ENCODE peak calls at places on chromosomes 13 and 19, in ten cellular contexts. One of them, this sample, is unnamed.

GRCh38 chr19:37955986-37956385 is 49.0 kb downstream of the SIPA1L3 start:
- DNase-seq in uterus: no peak
- DNase-seq in nephron progenitor cell: no peak
- DNase-seq in adrenal gland: no peak
- DNase-seq in cardiac muscle cell: no peak
- DNase-seq in HFFc6: no peak
- DNase-seq in neural crest cell: no peak
- DNase-seq in Peyer's patch: no peak
- DNase-seq in GM13976: no peak
- DNase-seq in progenitor cell of endocrine pancreas: no peak
- DNase-seq in this sample: no peak

GRCh38 chr13:110616103-110617101 is 1.1 kb downstream of the NAXD start:
- DNase-seq in uterus: no peak
- DNase-seq in nephron progenitor cell: no peak
- DNase-seq in adrenal gland: peak; percentile 77
- DNase-seq in cardiac muscle cell: no peak
- DNase-seq in HFFc6: peak; percentile 44
- DNase-seq in neural crest cell: no peak
- DNase-seq in Peyer's patch: peak; percentile 71
- DNase-seq in GM13976: peak; percentile 78
- DNase-seq in progenitor cell of endocrine pancreas: no peak
- DNase-seq in this sample: peak; percentile 81

GRCh38 chr19:1007399-1007745 is 7.2 kb downstream of the GRIN3B start:
- DNase-seq in uterus: no peak
- DNase-seq in nephron progenitor cell: no peak
- DNase-seq in adrenal gland: no peak
- DNase-seq in cardiac muscle cell: no peak
- DNase-seq in HFFc6: no peak
- DNase-seq in neural crest cell: no peak
- DNase-seq in Peyer's patch: no peak
- DNase-seq in GM13976: no peak
- DNase-seq in progenitor cell of endocrine pancreas: no peak
- DNase-seq in this sample: no peak

GRCh38 chr19:1407662-1408299 is 395 bp downstream of the DAZAP1 start:
- DNase-seq in uterus: no peak
- DNase-seq in nephron progenitor cell: no peak
- DNase-seq in adrenal gland: no peak
- DNase-seq in cardiac muscle cell: peak; percentile 77
- DNase-seq in HFFc6: no peak
- DNase-seq in neural crest cell: no peak
- DNase-seq in Peyer's patch: no peak
- DNase-seq in GM13976: peak; percentile 72
- DNase-seq in progenitor cell of endocrine pancreas: peak; percentile 34
- DNase-seq in this sample: peak; percentile 82

GRCh38 chr13:35908221-35908620 is 223.0 kb downstream of the DCLK1 start:
- DNase-seq in uterus: no peak
- DNase-seq in nephron progenitor cell: no peak
- DNase-seq in adrenal gland: no peak
- DNase-seq in cardiac muscle cell: no peak
- DNase-seq in HFFc6: no peak
- DNase-seq in neural crest cell: no peak
- DNase-seq in Peyer's patch: no peak
- DNase-seq in GM13976: no peak
- DNase-seq in progenitor cell of endocrine pancreas: no peak
- DNase-seq in this sample: no peak

GRCh38 chr13:113849981-113850721 is 13.7 kb downstream of the GAS6 start:
- DNase-seq in uterus: no peak
- DNase-seq in nephron progenitor cell: no peak
- DNase-seq in adrenal gland: no peak
- DNase-seq in cardiac muscle cell: no peak
- DNase-seq in HFFc6: no peak
- DNase-seq in neural crest cell: no peak
- DNase-seq in Peyer's patch: peak; percentile 37
- DNase-seq in GM13976: no peak
- DNase-seq in progenitor cell of endocrine pancreas: no peak
- DNase-seq in this sample: no peak

GRCh38 chr13:45690636-45691035 is 11.5 kb upstream of the CBY2 start:
- DNase-seq in uterus: no peak
- DNase-seq in nephron progenitor cell: no peak
- DNase-seq in adrenal gland: no peak
- DNase-seq in cardiac muscle cell: no peak
- DNase-seq in HFFc6: no peak
- DNase-seq in neural crest cell: no peak
- DNase-seq in Peyer's patch: no peak
- DNase-seq in GM13976: no peak
- DNase-seq in progenitor cell of endocrine pancreas: no peak
- DNase-seq in this sample: no peak

GRCh38 chr13:101627556-101627943 is 175.1 kb downstream of the ITGBL1 start:
- DNase-seq in uterus: no peak
- DNase-seq in nephron progenitor cell: no peak
- DNase-seq in adrenal gland: no peak
- DNase-seq in cardiac muscle cell: no peak
- DNase-seq in HFFc6: no peak
- DNase-seq in neural crest cell: no peak
- DNase-seq in Peyer's patch: no peak
- DNase-seq in GM13976: no peak
- DNase-seq in progenitor cell of endocrine pancreas: no peak
- DNase-seq in this sample: no peak

GRCh38 chr19:40265055-40265762 is 19.9 kb downstream of the AKT2 start:
- DNase-seq in uterus: no peak
- DNase-seq in nephron progenitor cell: no peak
- DNase-seq in adrenal gland: no peak
- DNase-seq in cardiac muscle cell: no peak
- DNase-seq in HFFc6: no peak
- DNase-seq in neural crest cell: no peak
- DNase-seq in Peyer's patch: no peak
- DNase-seq in GM13976: no peak
- DNase-seq in progenitor cell of endocrine pancreas: no peak
- DNase-seq in this sample: no peak

GRCh38 chr19:1162404-1163282 is 11.4 kb downstream of the SBNO2 start:
- DNase-seq in uterus: no peak
- DNase-seq in nephron progenitor cell: no peak
- DNase-seq in adrenal gland: peak; percentile 64
- DNase-seq in cardiac muscle cell: no peak
- DNase-seq in HFFc6: no peak
- DNase-seq in neural crest cell: no peak
- DNase-seq in Peyer's patch: no peak
- DNase-seq in GM13976: no peak
- DNase-seq in progenitor cell of endocrine pancreas: no peak
- DNase-seq in this sample: no peak

GRCh38 chr19:45508681-45508930 is 1.3 kb downstream of the VASP start:
- DNase-seq in uterus: no peak
- DNase-seq in nephron progenitor cell: no peak
- DNase-seq in adrenal gland: no peak
- DNase-seq in cardiac muscle cell: peak; percentile 76
- DNase-seq in HFFc6: no peak
- DNase-seq in neural crest cell: no peak
- DNase-seq in Peyer's patch: no peak
- DNase-seq in GM13976: no peak
- DNase-seq in progenitor cell of endocrine pancreas: no peak
- DNase-seq in this sample: no peak

GRCh38 chr19:45509692-45510015 is 2.4 kb downstream of the VASP start:
- DNase-seq in uterus: no peak
- DNase-seq in nephron progenitor cell: no peak
- DNase-seq in adrenal gland: no peak
- DNase-seq in cardiac muscle cell: no peak
- DNase-seq in HFFc6: no peak
- DNase-seq in neural crest cell: no peak
- DNase-seq in Peyer's patch: no peak
- DNase-seq in GM13976: no peak
- DNase-seq in progenitor cell of endocrine pancreas: no peak
- DNase-seq in this sample: no peak

GRCh38 chr19:45508931-45509691 is 1.8 kb downstream of the VASP start:
- DNase-seq in uterus: peak; percentile 86
- DNase-seq in nephron progenitor cell: peak; percentile 66
- DNase-seq in adrenal gland: peak; percentile 72
- DNase-seq in cardiac muscle cell: peak; percentile 76
- DNase-seq in HFFc6: peak; percentile 57
- DNase-seq in neural crest cell: peak; percentile 41
- DNase-seq in Peyer's patch: peak; percentile 80
- DNase-seq in GM13976: peak; percentile 90
- DNase-seq in progenitor cell of endocrine pancreas: no peak
- DNase-seq in this sample: peak; percentile 90

GRCh38 chr19:45512881-45513483 is 5.7 kb downstream of the VASP start:
- DNase-seq in uterus: no peak
- DNase-seq in nephron progenitor cell: no peak
- DNase-seq in adrenal gland: no peak
- DNase-seq in cardiac muscle cell: no peak
- DNase-seq in HFFc6: no peak
- DNase-seq in neural crest cell: no peak
- DNase-seq in Peyer's patch: no peak
- DNase-seq in GM13976: no peak
- DNase-seq in progenitor cell of endocrine pancreas: no peak
- DNase-seq in this sample: no peak

DNA sequence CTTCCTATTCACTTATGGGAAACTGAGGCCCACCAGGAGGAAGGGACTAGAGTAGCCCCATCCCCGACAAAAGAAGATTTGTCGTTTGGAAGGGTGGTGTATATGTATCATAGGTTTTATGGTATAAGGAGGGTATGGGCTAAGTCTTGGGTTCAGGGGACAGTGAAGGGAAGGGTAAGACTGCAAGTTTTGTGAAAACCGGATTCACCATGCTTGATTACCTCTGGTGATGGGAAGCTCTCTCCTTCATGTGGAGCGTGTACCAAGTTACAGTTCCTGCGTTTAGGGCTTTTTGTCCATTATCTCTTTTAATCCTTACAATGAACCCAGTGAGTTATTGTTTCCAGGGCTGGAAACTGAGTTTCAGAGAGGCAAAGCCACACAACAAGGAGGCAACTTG is 3.8 kb downstream of the VASP start:
- DNase-seq in uterus: no peak
- DNase-seq in nephron progenitor cell: no peak
- DNase-seq in adrenal gland: no peak
- DNase-seq in cardiac muscle cell: no peak
- DNase-seq in HFFc6: no peak
- DNase-seq in neural crest cell: no peak
- DNase-seq in Peyer's patch: no peak
- DNase-seq in GM13976: no peak
- DNase-seq in progenitor cell of endocrine pancreas: no peak
- DNase-seq in this sample: no peak
- TF ChIP-seq CTCF in uterus: no peak
- TF ChIP-seq CTCF in nephron progenitor cell: no peak
- TF ChIP-seq CTCF in adrenal gland: no peak
- TF ChIP-seq CTCF in cardiac muscle cell: no peak
- TF ChIP-seq CTCF in HFFc6: no peak
- TF ChIP-seq CTCF in neural crest cell: no peak
- TF ChIP-seq CTCF in Peyer's patch: no peak
- TF ChIP-seq CTCF in GM13976: no peak
- TF ChIP-seq CTCF in progenitor cell of endocrine pancreas: no peak
- TF ChIP-seq CTCF in this sample: no peak

GRCh38 chr19:35736913-35737886 is 5.1 kb downstream of the IGFLR1 start:
- DNase-seq in uterus: no peak
- DNase-seq in nephron progenitor cell: no peak
- DNase-seq in adrenal gland: no peak
- DNase-seq in cardiac muscle cell: no peak
- DNase-seq in HFFc6: no peak
- DNase-seq in neural crest cell: no peak
- DNase-seq in Peyer's patch: no peak
- DNase-seq in GM13976: no peak
- DNase-seq in progenitor cell of endocrine pancreas: no peak
- DNase-seq in this sample: peak; percentile 31
- TF ChIP-seq CTCF in uterus: no peak
- TF ChIP-seq CTCF in nephron progenitor cell: no peak
- TF ChIP-seq CTCF in adrenal gland: no peak
- TF ChIP-seq CTCF in cardiac muscle cell: peak; percentile 2
- TF ChIP-seq CTCF in HFFc6: peak; percentile 60
- TF ChIP-seq CTCF in neural crest cell: peak; percentile 34
- TF ChIP-seq CTCF in Peyer's patch: no peak
- TF ChIP-seq CTCF in GM13976: no peak
- TF ChIP-seq CTCF in progenitor cell of endocrine pancreas: peak; percentile 21
- TF ChIP-seq CTCF in this sample: peak; percentile 34

DNA sequence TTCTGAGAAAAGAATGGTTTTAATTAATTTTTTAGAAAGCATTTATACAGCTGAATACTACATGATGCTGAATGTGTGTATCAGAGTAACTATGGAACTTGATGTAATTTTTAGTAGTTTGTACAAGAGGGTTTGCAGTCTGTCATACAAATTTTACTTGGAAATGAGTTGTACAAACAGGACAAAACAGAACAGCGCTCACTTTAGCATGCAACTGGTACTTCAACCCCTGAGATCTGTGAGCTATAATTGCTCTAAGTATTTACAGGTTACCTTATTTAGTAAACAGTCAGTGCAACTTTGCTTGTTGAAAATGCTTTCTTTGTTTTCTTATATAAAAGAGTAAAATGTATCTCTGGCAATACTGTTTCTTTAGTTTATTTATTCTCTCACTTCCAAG is 719 bp downstream of the TNFRSF19 start:
- DNase-seq in uterus: no peak
- DNase-seq in nephron progenitor cell: no peak
- DNase-seq in adrenal gland: no peak
- DNase-seq in cardiac muscle cell: no peak
- DNase-seq in HFFc6: no peak
- DNase-seq in neural crest cell: no peak
- DNase-seq in Peyer's patch: no peak
- DNase-seq in GM13976: no peak
- DNase-seq in progenitor cell of endocrine pancreas: no peak
- DNase-seq in this sample: no peak
- TF ChIP-seq CTCF in uterus: no peak
- TF ChIP-seq CTCF in nephron progenitor cell: peak; percentile 9
- TF ChIP-seq CTCF in adrenal gland: no peak
- TF ChIP-seq CTCF in cardiac muscle cell: peak; percentile 21
- TF ChIP-seq CTCF in HFFc6: peak; percentile 66
- TF ChIP-seq CTCF in neural crest cell: peak; percentile 50
- TF ChIP-seq CTCF in Peyer's patch: no peak
- TF ChIP-seq CTCF in GM13976: peak; percentile 23
- TF ChIP-seq CTCF in progenitor cell of endocrine pancreas: peak; percentile 8
- TF ChIP-seq CTCF in this sample: no peak

DNA sequence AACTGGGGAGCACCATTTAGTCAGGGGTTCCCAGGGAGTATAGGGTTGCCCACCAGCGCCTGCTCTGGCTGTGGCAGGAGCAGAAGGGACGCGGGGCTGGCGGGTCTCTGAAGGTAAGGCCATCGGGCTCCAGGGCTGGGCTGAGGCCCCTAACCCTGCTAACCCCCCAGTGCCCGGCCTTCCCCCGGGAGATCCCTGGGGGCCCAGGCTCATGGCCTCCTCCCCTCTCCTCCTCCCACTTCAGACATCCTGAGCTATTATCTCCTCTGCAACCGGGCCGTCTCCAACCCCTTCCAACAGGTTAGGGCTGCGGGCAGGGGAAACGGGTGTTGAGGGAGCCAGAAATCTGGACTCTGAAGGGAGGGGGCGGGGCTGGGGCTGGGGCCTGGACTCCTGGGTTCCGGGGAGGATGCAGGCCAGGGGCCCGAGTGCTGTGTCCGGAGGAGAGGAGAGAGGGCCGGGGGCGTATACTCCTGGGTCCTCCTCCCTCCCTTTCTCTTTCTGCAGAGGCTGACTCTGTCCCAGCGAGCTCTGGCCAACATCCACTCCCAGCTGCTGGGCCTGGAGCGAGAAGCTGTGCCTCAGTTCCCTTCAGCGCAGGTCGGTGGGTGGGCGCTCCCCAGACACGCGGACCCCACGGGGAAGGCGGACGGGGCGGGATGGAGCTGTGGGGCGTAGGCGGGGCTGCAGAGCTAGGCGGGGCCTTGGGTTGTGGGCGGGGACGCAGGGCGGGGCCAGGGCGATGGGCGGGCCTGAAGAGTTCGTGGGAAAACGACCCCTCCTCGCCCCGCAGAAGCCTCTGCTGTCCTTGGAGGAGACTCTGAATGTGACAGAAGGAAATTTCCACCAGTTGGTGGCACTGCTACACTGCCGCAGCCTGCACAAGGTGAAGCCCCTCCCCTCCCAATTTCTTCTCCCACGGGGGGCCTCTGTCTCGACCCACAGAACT is 15.3 kb downstream of the TTYH1 start:
- DNase-seq in uterus: no peak
- DNase-seq in nephron progenitor cell: peak; percentile 91
- DNase-seq in adrenal gland: no peak
- DNase-seq in cardiac muscle cell: peak; percentile 89
- DNase-seq in HFFc6: no peak
- DNase-seq in neural crest cell: peak; percentile 74
- DNase-seq in Peyer's patch: no peak
- DNase-seq in GM13976: peak; percentile 83
- DNase-seq in progenitor cell of endocrine pancreas: no peak
- DNase-seq in this sample: peak; percentile 82
- TF ChIP-seq CTCF in uterus: no peak
- TF ChIP-seq CTCF in nephron progenitor cell: peak; percentile 26
- TF ChIP-seq CTCF in adrenal gland: no peak
- TF ChIP-seq CTCF in cardiac muscle cell: peak; percentile 8
- TF ChIP-seq CTCF in HFFc6: peak; percentile 20
- TF ChIP-seq CTCF in neural crest cell: peak; percentile 52
- TF ChIP-seq CTCF in Peyer's patch: no peak
- TF ChIP-seq CTCF in GM13976: no peak
- TF ChIP-seq CTCF in progenitor cell of endocrine pancreas: peak; percentile 20
- TF ChIP-seq CTCF in this sample: no peak